ENCODE peak calls at places on chromosomes 12 and 14, in nine cellular contexts. One of them, this sample, is unnamed.

GRCh38 chr14:97402279-97402678 is 605.1 kb downstream of the VRK1 start:
- DNase-seq in neural crest cell: no peak
- DNase-seq in activated T-cell treated with anti-CD3 and anti-CD28 coated beads for 1 hour: no peak
- DNase-seq in stimulated activated CD4-positive, alpha-beta T cell treated with anti-CD3 and anti-CD28 coated beads, Interleukin-4, amount 100 ng/mL, for 24 hours: no peak
- DNase-seq in CD8-positive, alpha-beta memory T cell: no peak
- DNase-seq in NK-92 treated with Interleukin-12 subunit alpha and Interleukin-12 subunit beta, amount 100 ng/mL, for 24 hours: no peak
- DNase-seq in M059J: no peak
- DNase-seq in OCI-M1: no peak
- DNase-seq in activated CD8-positive, alpha-beta memory T cell treated with anti-CD3 and anti-CD28 coated beads, Interleukin-2, amount 50 U/mL, for 48 hours: no peak
- DNase-seq in this sample: no peak

GRCh38 chr12:112930350-112930749 is 7.9 kb upstream of the OAS3 start:
- DNase-seq in CD8-positive, alpha-beta memory T cell: no peak
- DNase-seq in stimulated activated CD4-positive, alpha-beta T cell treated with anti-CD3 and anti-CD28 coated beads, Interleukin-4, amount 100 ng/mL, for 24 hours: no peak
- DNase-seq in activated T-cell treated with anti-CD3 and anti-CD28 coated beads for 1 hour: no peak
- DNase-seq in OCI-M1: no peak
- DNase-seq in neural crest cell: no peak
- DNase-seq in M059J: no peak
- DNase-seq in NK-92 treated with Interleukin-12 subunit alpha and Interleukin-12 subunit beta, amount 100 ng/mL, for 24 hours: no peak
- DNase-seq in activated CD8-positive, alpha-beta memory T cell treated with anti-CD3 and anti-CD28 coated beads, Interleukin-2, amount 50 U/mL, for 48 hours: no peak
- DNase-seq in this sample: no peak

GRCh38 chr14:67589212-67589770 is 10.8 kb downstream of the PIGH start:
- DNase-seq in CD8-positive, alpha-beta memory T cell: no peak
- DNase-seq in activated T-cell treated with anti-CD3 and anti-CD28 coated beads for 1 hour: no peak
- DNase-seq in M059J: no peak
- DNase-seq in neural crest cell: no peak
- DNase-seq in NK-92 treated with Interleukin-12 subunit alpha and Interleukin-12 subunit beta, amount 100 ng/mL, for 24 hours: no peak
- DNase-seq in stimulated activated CD4-positive, alpha-beta T cell treated with anti-CD3 and anti-CD28 coated beads, Interleukin-4, amount 100 ng/mL, for 24 hours: no peak
- DNase-seq in OCI-M1: no peak
- DNase-seq in activated CD8-positive, alpha-beta memory T cell treated with anti-CD3 and anti-CD28 coated beads, Interleukin-2, amount 50 U/mL, for 48 hours: no peak
- DNase-seq in this sample: no peak

GRCh38 chr12:96749978-96750377 is 157.1 kb upstream of the NEDD1 start:
- DNase-seq in activated CD8-positive, alpha-beta memory T cell treated with anti-CD3 and anti-CD28 coated beads, Interleukin-2, amount 50 U/mL, for 48 hours: no peak
- DNase-seq in neural crest cell: no peak
- DNase-seq in M059J: no peak
- DNase-seq in CD8-positive, alpha-beta memory T cell: no peak
- DNase-seq in NK-92 treated with Interleukin-12 subunit alpha and Interleukin-12 subunit beta, amount 100 ng/mL, for 24 hours: no peak
- DNase-seq in activated T-cell treated with anti-CD3 and anti-CD28 coated beads for 1 hour: no peak
- DNase-seq in OCI-M1: no peak
- DNase-seq in stimulated activated CD4-positive, alpha-beta T cell treated with anti-CD3 and anti-CD28 coated beads, Interleukin-4, amount 100 ng/mL, for 24 hours: no peak
- DNase-seq in this sample: no peak

GRCh38 chr12:92114834-92115233 is 30.8 kb downstream of the BTG1 start:
- DNase-seq in activated CD8-positive, alpha-beta memory T cell treated with anti-CD3 and anti-CD28 coated beads, Interleukin-2, amount 50 U/mL, for 48 hours: no peak
- DNase-seq in NK-92 treated with Interleukin-12 subunit alpha and Interleukin-12 subunit beta, amount 100 ng/mL, for 24 hours: no peak
- DNase-seq in neural crest cell: no peak
- DNase-seq in activated T-cell treated with anti-CD3 and anti-CD28 coated beads for 1 hour: no peak
- DNase-seq in M059J: no peak
- DNase-seq in stimulated activated CD4-positive, alpha-beta T cell treated with anti-CD3 and anti-CD28 coated beads, Interleukin-4, amount 100 ng/mL, for 24 hours: no peak
- DNase-seq in CD8-positive, alpha-beta memory T cell: no peak
- DNase-seq in OCI-M1: no peak
- DNase-seq in this sample: no peak

GRCh38 chr12:62802981-62803380 is 132.0 kb downstream of the PPM1H start:
- DNase-seq in OCI-M1: no peak
- DNase-seq in activated CD8-positive, alpha-beta memory T cell treated with anti-CD3 and anti-CD28 coated beads, Interleukin-2, amount 50 U/mL, for 48 hours: no peak
- DNase-seq in activated T-cell treated with anti-CD3 and anti-CD28 coated beads for 1 hour: no peak
- DNase-seq in M059J: peak
- DNase-seq in neural crest cell: no peak
- DNase-seq in NK-92 treated with Interleukin-12 subunit alpha and Interleukin-12 subunit beta, amount 100 ng/mL, for 24 hours: no peak
- DNase-seq in stimulated activated CD4-positive, alpha-beta T cell treated with anti-CD3 and anti-CD28 coated beads, Interleukin-4, amount 100 ng/mL, for 24 hours: no peak
- DNase-seq in CD8-positive, alpha-beta memory T cell: no peak
- DNase-seq in this sample: no peak

GRCh38 chr12:108446766-108447165 is 68.3 kb upstream of the FICD start:
- DNase-seq in CD8-positive, alpha-beta memory T cell: no peak
- DNase-seq in activated T-cell treated with anti-CD3 and anti-CD28 coated beads for 1 hour: no peak
- DNase-seq in stimulated activated CD4-positive, alpha-beta T cell treated with anti-CD3 and anti-CD28 coated beads, Interleukin-4, amount 100 ng/mL, for 24 hours: no peak
- DNase-seq in neural crest cell: no peak
- DNase-seq in OCI-M1: peak
- DNase-seq in NK-92 treated with Interleukin-12 subunit alpha and Interleukin-12 subunit beta, amount 100 ng/mL, for 24 hours: no peak
- DNase-seq in M059J: peak
- DNase-seq in activated CD8-positive, alpha-beta memory T cell treated with anti-CD3 and anti-CD28 coated beads, Interleukin-2, amount 50 U/mL, for 48 hours: no peak
- DNase-seq in this sample: no peak

GRCh38 chr12:98533723-98534251 is 18.4 kb downstream of the TMPO start:
- DNase-seq in NK-92 treated with Interleukin-12 subunit alpha and Interleukin-12 subunit beta, amount 100 ng/mL, for 24 hours: no peak
- DNase-seq in OCI-M1: peak
- DNase-seq in M059J: no peak
- DNase-seq in CD8-positive, alpha-beta memory T cell: no peak
- DNase-seq in activated T-cell treated with anti-CD3 and anti-CD28 coated beads for 1 hour: no peak
- DNase-seq in activated CD8-positive, alpha-beta memory T cell treated with anti-CD3 and anti-CD28 coated beads, Interleukin-2, amount 50 U/mL, for 48 hours: no peak
- DNase-seq in stimulated activated CD4-positive, alpha-beta T cell treated with anti-CD3 and anti-CD28 coated beads, Interleukin-4, amount 100 ng/mL, for 24 hours: no peak
- DNase-seq in neural crest cell: no peak
- DNase-seq in this sample: no peak

GRCh38 chr12:68970951-68971350 is 38.0 kb upstream of the CPM start:
- DNase-seq in OCI-M1: no peak
- DNase-seq in CD8-positive, alpha-beta memory T cell: no peak
- DNase-seq in M059J: no peak
- DNase-seq in activated T-cell treated with anti-CD3 and anti-CD28 coated beads for 1 hour: no peak
- DNase-seq in neural crest cell: no peak
- DNase-seq in stimulated activated CD4-positive, alpha-beta T cell treated with anti-CD3 and anti-CD28 coated beads, Interleukin-4, amount 100 ng/mL, for 24 hours: no peak
- DNase-seq in activated CD8-positive, alpha-beta memory T cell treated with anti-CD3 and anti-CD28 coated beads, Interleukin-2, amount 50 U/mL, for 48 hours: no peak
- DNase-seq in NK-92 treated with Interleukin-12 subunit alpha and Interleukin-12 subunit beta, amount 100 ng/mL, for 24 hours: no peak
- DNase-seq in this sample: no peak

GRCh38 chr14:99940064-99940463 is 125.2 kb upstream of the EVL start:
- DNase-seq in NK-92 treated with Interleukin-12 subunit alpha and Interleukin-12 subunit beta, amount 100 ng/mL, for 24 hours: no peak
- DNase-seq in activated CD8-positive, alpha-beta memory T cell treated with anti-CD3 and anti-CD28 coated beads, Interleukin-2, amount 50 U/mL, for 48 hours: no peak
- DNase-seq in neural crest cell: no peak
- DNase-seq in activated T-cell treated with anti-CD3 and anti-CD28 coated beads for 1 hour: no peak
- DNase-seq in M059J: no peak
- DNase-seq in stimulated activated CD4-positive, alpha-beta T cell treated with anti-CD3 and anti-CD28 coated beads, Interleukin-4, amount 100 ng/mL, for 24 hours: no peak
- DNase-seq in CD8-positive, alpha-beta memory T cell: no peak
- DNase-seq in OCI-M1: no peak
- DNase-seq in this sample: no peak

GRCh38 chr12:108004368-108004767 is 124.7 kb upstream of the WSCD2 start:
- DNase-seq in neural crest cell: no peak
- DNase-seq in stimulated activated CD4-positive, alpha-beta T cell treated with anti-CD3 and anti-CD28 coated beads, Interleukin-4, amount 100 ng/mL, for 24 hours: no peak
- DNase-seq in NK-92 treated with Interleukin-12 subunit alpha and Interleukin-12 subunit beta, amount 100 ng/mL, for 24 hours: no peak
- DNase-seq in CD8-positive, alpha-beta memory T cell: no peak
- DNase-seq in activated T-cell treated with anti-CD3 and anti-CD28 coated beads for 1 hour: no peak
- DNase-seq in OCI-M1: peak
- DNase-seq in M059J: no peak
- DNase-seq in activated CD8-positive, alpha-beta memory T cell treated with anti-CD3 and anti-CD28 coated beads, Interleukin-2, amount 50 U/mL, for 48 hours: no peak
- DNase-seq in this sample: no peak

GRCh38 chr14:104813286-104813685 is 12.4 kb downstream of the ZBTB42 start:
- DNase-seq in NK-92 treated with Interleukin-12 subunit alpha and Interleukin-12 subunit beta, amount 100 ng/mL, for 24 hours: no peak
- DNase-seq in M059J: no peak
- DNase-seq in activated T-cell treated with anti-CD3 and anti-CD28 coated beads for 1 hour: no peak
- DNase-seq in activated CD8-positive, alpha-beta memory T cell treated with anti-CD3 and anti-CD28 coated beads, Interleukin-2, amount 50 U/mL, for 48 hours: no peak
- DNase-seq in neural crest cell: no peak
- DNase-seq in CD8-positive, alpha-beta memory T cell: no peak
- DNase-seq in stimulated activated CD4-positive, alpha-beta T cell treated with anti-CD3 and anti-CD28 coated beads, Interleukin-4, amount 100 ng/mL, for 24 hours: no peak
- DNase-seq in OCI-M1: no peak
- DNase-seq in this sample: no peak

GRCh38 chr12:102849722-102850447 is 67.2 kb downstream of the PAH start:
- DNase-seq in NK-92 treated with Interleukin-12 subunit alpha and Interleukin-12 subunit beta, amount 100 ng/mL, for 24 hours: no peak
- DNase-seq in OCI-M1: no peak
- DNase-seq in neural crest cell: no peak
- DNase-seq in CD8-positive, alpha-beta memory T cell: no peak
- DNase-seq in activated T-cell treated with anti-CD3 and anti-CD28 coated beads for 1 hour: no peak
- DNase-seq in activated CD8-positive, alpha-beta memory T cell treated with anti-CD3 and anti-CD28 coated beads, Interleukin-2, amount 50 U/mL, for 48 hours: no peak
- DNase-seq in stimulated activated CD4-positive, alpha-beta T cell treated with anti-CD3 and anti-CD28 coated beads, Interleukin-4, amount 100 ng/mL, for 24 hours: no peak
- DNase-seq in M059J: no peak
- DNase-seq in this sample: no peak

GRCh38 chr14:54392131-54392859 is 4.5 kb upstream of the CDKN3 start:
- DNase-seq in stimulated activated CD4-positive, alpha-beta T cell treated with anti-CD3 and anti-CD28 coated beads, Interleukin-4, amount 100 ng/mL, for 24 hours: no peak
- DNase-seq in NK-92 treated with Interleukin-12 subunit alpha and Interleukin-12 subunit beta, amount 100 ng/mL, for 24 hours: no peak
- DNase-seq in activated T-cell treated with anti-CD3 and anti-CD28 coated beads for 1 hour: no peak
- DNase-seq in neural crest cell: no peak
- DNase-seq in activated CD8-positive, alpha-beta memory T cell treated with anti-CD3 and anti-CD28 coated beads, Interleukin-2, amount 50 U/mL, for 48 hours: no peak
- DNase-seq in OCI-M1: no peak
- DNase-seq in CD8-positive, alpha-beta memory T cell: no peak
- DNase-seq in M059J: no peak
- DNase-seq in this sample: no peak

GRCh38 chr14:26870722-26871121 is 272.9 kb upstream of the NOVA1 start:
- DNase-seq in activated CD8-positive, alpha-beta memory T cell treated with anti-CD3 and anti-CD28 coated beads, Interleukin-2, amount 50 U/mL, for 48 hours: no peak
- DNase-seq in M059J: no peak
- DNase-seq in activated T-cell treated with anti-CD3 and anti-CD28 coated beads for 1 hour: no peak
- DNase-seq in NK-92 treated with Interleukin-12 subunit alpha and Interleukin-12 subunit beta, amount 100 ng/mL, for 24 hours: no peak
- DNase-seq in neural crest cell: no peak
- DNase-seq in CD8-positive, alpha-beta memory T cell: no peak
- DNase-seq in stimulated activated CD4-positive, alpha-beta T cell treated with anti-CD3 and anti-CD28 coated beads, Interleukin-4, amount 100 ng/mL, for 24 hours: no peak
- DNase-seq in OCI-M1: no peak
- DNase-seq in this sample: no peak

GRCh38 chr14:56027421-56027820 is 90.8 kb upstream of the PELI2 start:
- DNase-seq in M059J: no peak
- DNase-seq in stimulated activated CD4-positive, alpha-beta T cell treated with anti-CD3 and anti-CD28 coated beads, Interleukin-4, amount 100 ng/mL, for 24 hours: no peak
- DNase-seq in activated CD8-positive, alpha-beta memory T cell treated with anti-CD3 and anti-CD28 coated beads, Interleukin-2, amount 50 U/mL, for 48 hours: no peak
- DNase-seq in OCI-M1: no peak
- DNase-seq in CD8-positive, alpha-beta memory T cell: no peak
- DNase-seq in NK-92 treated with Interleukin-12 subunit alpha and Interleukin-12 subunit beta, amount 100 ng/mL, for 24 hours: no peak
- DNase-seq in neural crest cell: no peak
- DNase-seq in activated T-cell treated with anti-CD3 and anti-CD28 coated beads for 1 hour: no peak
- DNase-seq in this sample: no peak

GRCh38 chr14:103803661-103804060 is 43.7 kb downstream of the PPP1R13B start:
- DNase-seq in M059J: peak
- DNase-seq in NK-92 treated with Interleukin-12 subunit alpha and Interleukin-12 subunit beta, amount 100 ng/mL, for 24 hours: no peak
- DNase-seq in neural crest cell: no peak
- DNase-seq in stimulated activated CD4-positive, alpha-beta T cell treated with anti-CD3 and anti-CD28 coated beads, Interleukin-4, amount 100 ng/mL, for 24 hours: no peak
- DNase-seq in OCI-M1: no peak
- DNase-seq in activated T-cell treated with anti-CD3 and anti-CD28 coated beads for 1 hour: no peak
- DNase-seq in activated CD8-positive, alpha-beta memory T cell treated with anti-CD3 and anti-CD28 coated beads, Interleukin-2, amount 50 U/mL, for 48 hours: no peak
- DNase-seq in CD8-positive, alpha-beta memory T cell: no peak
- DNase-seq in this sample: no peak

GRCh38 chr14:96062010-96062409 is 22.8 kb downstream of the C14orf132 start:
- DNase-seq in stimulated activated CD4-positive, alpha-beta T cell treated with anti-CD3 and anti-CD28 coated beads, Interleukin-4, amount 100 ng/mL, for 24 hours: no peak
- DNase-seq in neural crest cell: no peak
- DNase-seq in NK-92 treated with Interleukin-12 subunit alpha and Interleukin-12 subunit beta, amount 100 ng/mL, for 24 hours: no peak
- DNase-seq in activated T-cell treated with anti-CD3 and anti-CD28 coated beads for 1 hour: no peak
- DNase-seq in M059J: no peak
- DNase-seq in activated CD8-positive, alpha-beta memory T cell treated with anti-CD3 and anti-CD28 coated beads, Interleukin-2, amount 50 U/mL, for 48 hours: no peak
- DNase-seq in OCI-M1: no peak
- DNase-seq in CD8-positive, alpha-beta memory T cell: no peak
- DNase-seq in this sample: no peak

GRCh38 chr14:101233861-101234587 is 327.3 kb upstream of the DIO3 start:
- DNase-seq in OCI-M1: no peak
- DNase-seq in NK-92 treated with Interleukin-12 subunit alpha and Interleukin-12 subunit beta, amount 100 ng/mL, for 24 hours: no peak
- DNase-seq in stimulated activated CD4-positive, alpha-beta T cell treated with anti-CD3 and anti-CD28 coated beads, Interleukin-4, amount 100 ng/mL, for 24 hours: no peak
- DNase-seq in activated CD8-positive, alpha-beta memory T cell treated with anti-CD3 and anti-CD28 coated beads, Interleukin-2, amount 50 U/mL, for 48 hours: peak
- DNase-seq in activated T-cell treated with anti-CD3 and anti-CD28 coated beads for 1 hour: no peak
- DNase-seq in M059J: no peak
- DNase-seq in neural crest cell: no peak
- DNase-seq in CD8-positive, alpha-beta memory T cell: no peak
- DNase-seq in this sample: no peak

GRCh38 chr14:66099451-66099850 is 386.7 kb upstream of the CCDC196 start:
- DNase-seq in neural crest cell: no peak
- DNase-seq in CD8-positive, alpha-beta memory T cell: no peak
- DNase-seq in M059J: no peak
- DNase-seq in NK-92 treated with Interleukin-12 subunit alpha and Interleukin-12 subunit beta, amount 100 ng/mL, for 24 hours: no peak
- DNase-seq in OCI-M1: no peak
- DNase-seq in activated T-cell treated with anti-CD3 and anti-CD28 coated beads for 1 hour: no peak
- DNase-seq in activated CD8-positive, alpha-beta memory T cell treated with anti-CD3 and anti-CD28 coated beads, Interleukin-2, amount 50 U/mL, for 48 hours: no peak
- DNase-seq in stimulated activated CD4-positive, alpha-beta T cell treated with anti-CD3 and anti-CD28 coated beads, Interleukin-4, amount 100 ng/mL, for 24 hours: no peak
- DNase-seq in this sample: no peak

GRCh38 chr14:50008562-50009355 is 107.6 kb downstream of the VCPKMT start:
- DNase-seq in OCI-M1: no peak
- DNase-seq in activated T-cell treated with anti-CD3 and anti-CD28 coated beads for 1 hour: no peak
- DNase-seq in NK-92 treated with Interleukin-12 subunit alpha and Interleukin-12 subunit beta, amount 100 ng/mL, for 24 hours: no peak
- DNase-seq in neural crest cell: no peak
- DNase-seq in stimulated activated CD4-positive, alpha-beta T cell treated with anti-CD3 and anti-CD28 coated beads, Interleukin-4, amount 100 ng/mL, for 24 hours: no peak
- DNase-seq in M059J: peak
- DNase-seq in activated CD8-positive, alpha-beta memory T cell treated with anti-CD3 and anti-CD28 coated beads, Interleukin-2, amount 50 U/mL, for 48 hours: no peak
- DNase-seq in CD8-positive, alpha-beta memory T cell: no peak
- DNase-seq in this sample: no peak

GRCh38 chr14:70907996-70908917 is 998 bp downstream of the PCNX1 start:
- DNase-seq in stimulated activated CD4-positive, alpha-beta T cell treated with anti-CD3 and anti-CD28 coated beads, Interleukin-4, amount 100 ng/mL, for 24 hours: peak
- DNase-seq in activated CD8-positive, alpha-beta memory T cell treated with anti-CD3 and anti-CD28 coated beads, Interleukin-2, amount 50 U/mL, for 48 hours: peak
- DNase-seq in activated T-cell treated with anti-CD3 and anti-CD28 coated beads for 1 hour: peak
- DNase-seq in CD8-positive, alpha-beta memory T cell: no peak
- DNase-seq in neural crest cell: peak
- DNase-seq in NK-92 treated with Interleukin-12 subunit alpha and Interleukin-12 subunit beta, amount 100 ng/mL, for 24 hours: peak
- DNase-seq in OCI-M1: peak
- DNase-seq in M059J: peak
- DNase-seq in this sample: peak

GRCh38 chr14:36515105-36515593 is 4.9 kb downstream of the NKX2-1 start:
- DNase-seq in activated T-cell treated with anti-CD3 and anti-CD28 coated beads for 1 hour: no peak
- DNase-seq in CD8-positive, alpha-beta memory T cell: no peak
- DNase-seq in NK-92 treated with Interleukin-12 subunit alpha and Interleukin-12 subunit beta, amount 100 ng/mL, for 24 hours: no peak
- DNase-seq in neural crest cell: no peak
- DNase-seq in activated CD8-positive, alpha-beta memory T cell treated with anti-CD3 and anti-CD28 coated beads, Interleukin-2, amount 50 U/mL, for 48 hours: no peak
- DNase-seq in stimulated activated CD4-positive, alpha-beta T cell treated with anti-CD3 and anti-CD28 coated beads, Interleukin-4, amount 100 ng/mL, for 24 hours: no peak
- DNase-seq in M059J: no peak
- DNase-seq in OCI-M1: no peak
- DNase-seq in this sample: no peak

GRCh38 chr12:84912191-84913142 is at the start of gene SLC6A15:
- DNase-seq in activated CD8-positive, alpha-beta memory T cell treated with anti-CD3 and anti-CD28 coated beads, Interleukin-2, amount 50 U/mL, for 48 hours: peak
- DNase-seq in neural crest cell: peak
- DNase-seq in M059J: no peak
- DNase-seq in OCI-M1: no peak
- DNase-seq in stimulated activated CD4-positive, alpha-beta T cell treated with anti-CD3 and anti-CD28 coated beads, Interleukin-4, amount 100 ng/mL, for 24 hours: no peak
- DNase-seq in CD8-positive, alpha-beta memory T cell: no peak
- DNase-seq in activated T-cell treated with anti-CD3 and anti-CD28 coated beads for 1 hour: no peak
- DNase-seq in NK-92 treated with Interleukin-12 subunit alpha and Interleukin-12 subunit beta, amount 100 ng/mL, for 24 hours: no peak
- DNase-seq in this sample: peak

GRCh38 chr14:23513466-23514008 is 38.0 kb downstream of the ZFHX2 start:
- DNase-seq in M059J: no peak
- DNase-seq in NK-92 treated with Interleukin-12 subunit alpha and Interleukin-12 subunit beta, amount 100 ng/mL, for 24 hours: no peak
- DNase-seq in CD8-positive, alpha-beta memory T cell: no peak
- DNase-seq in activated CD8-positive, alpha-beta memory T cell treated with anti-CD3 and anti-CD28 coated beads, Interleukin-2, amount 50 U/mL, for 48 hours: no peak
- DNase-seq in activated T-cell treated with anti-CD3 and anti-CD28 coated beads for 1 hour: no peak
- DNase-seq in neural crest cell: no peak
- DNase-seq in stimulated activated CD4-positive, alpha-beta T cell treated with anti-CD3 and anti-CD28 coated beads, Interleukin-4, amount 100 ng/mL, for 24 hours: no peak
- DNase-seq in OCI-M1: no peak
- DNase-seq in this sample: no peak

GRCh38 chr12:49674318-49674985 is 32.8 kb downstream of the FMNL3 start:
- DNase-seq in neural crest cell: no peak
- DNase-seq in OCI-M1: no peak
- DNase-seq in activated T-cell treated with anti-CD3 and anti-CD28 coated beads for 1 hour: no peak
- DNase-seq in CD8-positive, alpha-beta memory T cell: no peak
- DNase-seq in M059J: peak
- DNase-seq in NK-92 treated with Interleukin-12 subunit alpha and Interleukin-12 subunit beta, amount 100 ng/mL, for 24 hours: no peak
- DNase-seq in activated CD8-positive, alpha-beta memory T cell treated with anti-CD3 and anti-CD28 coated beads, Interleukin-2, amount 50 U/mL, for 48 hours: no peak
- DNase-seq in stimulated activated CD4-positive, alpha-beta T cell treated with anti-CD3 and anti-CD28 coated beads, Interleukin-4, amount 100 ng/mL, for 24 hours: no peak
- DNase-seq in this sample: no peak

GRCh38 chr14:22387776-22388241 is 201.2 kb downstream of the DAD1 start:
- DNase-seq in stimulated activated CD4-positive, alpha-beta T cell treated with anti-CD3 and anti-CD28 coated beads, Interleukin-4, amount 100 ng/mL, for 24 hours: no peak
- DNase-seq in activated T-cell treated with anti-CD3 and anti-CD28 coated beads for 1 hour: no peak
- DNase-seq in activated CD8-positive, alpha-beta memory T cell treated with anti-CD3 and anti-CD28 coated beads, Interleukin-2, amount 50 U/mL, for 48 hours: no peak
- DNase-seq in OCI-M1: no peak
- DNase-seq in NK-92 treated with Interleukin-12 subunit alpha and Interleukin-12 subunit beta, amount 100 ng/mL, for 24 hours: no peak
- DNase-seq in neural crest cell: no peak
- DNase-seq in M059J: peak
- DNase-seq in CD8-positive, alpha-beta memory T cell: no peak
- DNase-seq in this sample: no peak

GRCh38 chr12:19451196-19451595 is 11.9 kb downstream of the AEBP2 start:
- DNase-seq in M059J: no peak
- DNase-seq in CD8-positive, alpha-beta memory T cell: no peak
- DNase-seq in stimulated activated CD4-positive, alpha-beta T cell treated with anti-CD3 and anti-CD28 coated beads, Interleukin-4, amount 100 ng/mL, for 24 hours: no peak
- DNase-seq in activated T-cell treated with anti-CD3 and anti-CD28 coated beads for 1 hour: no peak
- DNase-seq in OCI-M1: no peak
- DNase-seq in NK-92 treated with Interleukin-12 subunit alpha and Interleukin-12 subunit beta, amount 100 ng/mL, for 24 hours: no peak
- DNase-seq in neural crest cell: no peak
- DNase-seq in activated CD8-positive, alpha-beta memory T cell treated with anti-CD3 and anti-CD28 coated beads, Interleukin-2, amount 50 U/mL, for 48 hours: no peak
- DNase-seq in this sample: no peak

GRCh38 chr12:51591020-51591901 is at the start of gene SCN8A:
- DNase-seq in M059J: peak
- DNase-seq in activated T-cell treated with anti-CD3 and anti-CD28 coated beads for 1 hour: peak
- DNase-seq in stimulated activated CD4-positive, alpha-beta T cell treated with anti-CD3 and anti-CD28 coated beads, Interleukin-4, amount 100 ng/mL, for 24 hours: peak
- DNase-seq in CD8-positive, alpha-beta memory T cell: peak
- DNase-seq in activated CD8-positive, alpha-beta memory T cell treated with anti-CD3 and anti-CD28 coated beads, Interleukin-2, amount 50 U/mL, for 48 hours: peak
- DNase-seq in neural crest cell: peak
- DNase-seq in OCI-M1: no peak
- DNase-seq in NK-92 treated with Interleukin-12 subunit alpha and Interleukin-12 subunit beta, amount 100 ng/mL, for 24 hours: peak
- DNase-seq in this sample: no peak

GRCh38 chr12:56029666-56030293 is 8.9 kb downstream of the IKZF4 start:
- DNase-seq in NK-92 treated with Interleukin-12 subunit alpha and Interleukin-12 subunit beta, amount 100 ng/mL, for 24 hours: no peak
- DNase-seq in M059J: peak
- DNase-seq in activated CD8-positive, alpha-beta memory T cell treated with anti-CD3 and anti-CD28 coated beads, Interleukin-2, amount 50 U/mL, for 48 hours: no peak
- DNase-seq in CD8-positive, alpha-beta memory T cell: no peak
- DNase-seq in activated T-cell treated with anti-CD3 and anti-CD28 coated beads for 1 hour: no peak
- DNase-seq in neural crest cell: peak
- DNase-seq in OCI-M1: peak
- DNase-seq in stimulated activated CD4-positive, alpha-beta T cell treated with anti-CD3 and anti-CD28 coated beads, Interleukin-4, amount 100 ng/mL, for 24 hours: peak
- DNase-seq in this sample: peak

GRCh38 chr12:60059180-60059579 is 463.4 kb downstream of the SLC16A7 start:
- DNase-seq in activated CD8-positive, alpha-beta memory T cell treated with anti-CD3 and anti-CD28 coated beads, Interleukin-2, amount 50 U/mL, for 48 hours: no peak
- DNase-seq in neural crest cell: no peak
- DNase-seq in NK-92 treated with Interleukin-12 subunit alpha and Interleukin-12 subunit beta, amount 100 ng/mL, for 24 hours: no peak
- DNase-seq in CD8-positive, alpha-beta memory T cell: no peak
- DNase-seq in activated T-cell treated with anti-CD3 and anti-CD28 coated beads for 1 hour: no peak
- DNase-seq in stimulated activated CD4-positive, alpha-beta T cell treated with anti-CD3 and anti-CD28 coated beads, Interleukin-4, amount 100 ng/mL, for 24 hours: no peak
- DNase-seq in M059J: no peak
- DNase-seq in OCI-M1: no peak
- DNase-seq in this sample: no peak